ENCODE peak calls at places on chromosomes 1 and 21, in nine cellular contexts. One of them, this sample, is unnamed.

GRCh38 chr21:17343055-17343454 is 169.8 kb upstream of the CXADR start:
- DNase-seq in nephron progenitor cell: peak; percentile 42
- DNase-seq in heart right ventricle: no peak
- DNase-seq in lower lobe of right lung: no peak
- DNase-seq in HFF-Myc: peak; percentile 11
- DNase-seq in fibroblast of lung: peak; percentile 3
- DNase-seq in B cell: no peak
- DNase-seq in fibroblast of mammary gland: peak; percentile 24
- DNase-seq in tibial artery: no peak
- DNase-seq in this sample: peak; percentile 75

GRCh38 chr1:212609701-212610574 is 1.4 kb downstream of the ATF3 start:
- DNase-seq in tibial artery: no peak
- DNase-seq in nephron progenitor cell: no peak
- DNase-seq in heart right ventricle: no peak
- DNase-seq in lower lobe of right lung: no peak
- DNase-seq in fibroblast of lung: peak; percentile 23
- DNase-seq in fibroblast of mammary gland: no peak
- DNase-seq in HFF-Myc: no peak
- DNase-seq in B cell: no peak
- DNase-seq in this sample: no peak

GRCh38 chr1:107609808-107610207 is 355.2 kb downstream of the VAV3 start:
- DNase-seq in fibroblast of mammary gland: no peak
- DNase-seq in tibial artery: no peak
- DNase-seq in HFF-Myc: no peak
- DNase-seq in B cell: no peak
- DNase-seq in nephron progenitor cell: no peak
- DNase-seq in heart right ventricle: no peak
- DNase-seq in fibroblast of lung: peak; percentile 6
- DNase-seq in lower lobe of right lung: no peak
- DNase-seq in this sample: no peak

GRCh38 chr1:6854166-6854565 is 68.9 kb downstream of the CAMTA1 start:
- DNase-seq in heart right ventricle: no peak
- DNase-seq in HFF-Myc: no peak
- DNase-seq in tibial artery: no peak
- DNase-seq in fibroblast of lung: no peak
- DNase-seq in B cell: no peak
- DNase-seq in fibroblast of mammary gland: no peak
- DNase-seq in lower lobe of right lung: no peak
- DNase-seq in nephron progenitor cell: no peak
- DNase-seq in this sample: peak; percentile 79

GRCh38 chr1:153340356-153340755 is 8.3 kb downstream of the PGLYRP4 start:
- DNase-seq in nephron progenitor cell: no peak
- DNase-seq in fibroblast of mammary gland: no peak
- DNase-seq in fibroblast of lung: no peak
- DNase-seq in heart right ventricle: no peak
- DNase-seq in HFF-Myc: no peak
- DNase-seq in B cell: no peak
- DNase-seq in tibial artery: no peak
- DNase-seq in lower lobe of right lung: no peak
- DNase-seq in this sample: no peak

GRCh38 chr1:20290624-20291597 is at the start of gene VWA5B1:
- DNase-seq in HFF-Myc: no peak
- DNase-seq in fibroblast of mammary gland: no peak
- DNase-seq in nephron progenitor cell: peak; percentile 68
- DNase-seq in fibroblast of lung: no peak
- DNase-seq in B cell: no peak
- DNase-seq in tibial artery: no peak
- DNase-seq in heart right ventricle: no peak
- DNase-seq in lower lobe of right lung: no peak
- DNase-seq in this sample: no peak

GRCh38 chr1:101314244-101314643 is 77.4 kb downstream of the S1PR1 start:
- DNase-seq in tibial artery: no peak
- DNase-seq in B cell: peak; percentile 47
- DNase-seq in HFF-Myc: no peak
- DNase-seq in fibroblast of lung: peak; percentile 40
- DNase-seq in fibroblast of mammary gland: peak; percentile 76
- DNase-seq in nephron progenitor cell: no peak
- DNase-seq in heart right ventricle: no peak
- DNase-seq in lower lobe of right lung: no peak
- DNase-seq in this sample: peak; percentile 70

GRCh38 chr1:87783315-87783714 is 454.6 kb downstream of the LMO4 start:
- DNase-seq in nephron progenitor cell: no peak
- DNase-seq in lower lobe of right lung: no peak
- DNase-seq in fibroblast of lung: no peak
- DNase-seq in B cell: no peak
- DNase-seq in HFF-Myc: no peak
- DNase-seq in fibroblast of mammary gland: no peak
- DNase-seq in tibial artery: no peak
- DNase-seq in heart right ventricle: no peak
- DNase-seq in this sample: no peak

GRCh38 chr1:184457500-184457899 is 70.7 kb downstream of the C1orf21 start:
- DNase-seq in nephron progenitor cell: no peak
- DNase-seq in fibroblast of lung: no peak
- DNase-seq in HFF-Myc: no peak
- DNase-seq in fibroblast of mammary gland: no peak
- DNase-seq in lower lobe of right lung: no peak
- DNase-seq in heart right ventricle: no peak
- DNase-seq in B cell: no peak
- DNase-seq in tibial artery: no peak
- DNase-seq in this sample: peak; percentile 6

GRCh38 chr1:149977345-149977744 is 33.2 kb downstream of the OTUD7B start:
- DNase-seq in nephron progenitor cell: no peak
- DNase-seq in tibial artery: no peak
- DNase-seq in heart right ventricle: no peak
- DNase-seq in fibroblast of lung: no peak
- DNase-seq in fibroblast of mammary gland: no peak
- DNase-seq in B cell: no peak
- DNase-seq in lower lobe of right lung: no peak
- DNase-seq in HFF-Myc: no peak
- DNase-seq in this sample: no peak

GRCh38 chr1:110176299-110176956 is 26.1 kb downstream of the SLC6A17 start:
- DNase-seq in B cell: no peak
- DNase-seq in fibroblast of mammary gland: no peak
- DNase-seq in tibial artery: peak; percentile 75
- DNase-seq in fibroblast of lung: no peak
- DNase-seq in HFF-Myc: no peak
- DNase-seq in heart right ventricle: peak; percentile 58
- DNase-seq in lower lobe of right lung: no peak
- DNase-seq in nephron progenitor cell: no peak
- DNase-seq in this sample: peak; percentile 59

GRCh38 chr21:23699402-23699801 is 1907.9 kb downstream of the MRPL39 start:
- DNase-seq in fibroblast of lung: no peak
- DNase-seq in lower lobe of right lung: no peak
- DNase-seq in B cell: no peak
- DNase-seq in heart right ventricle: no peak
- DNase-seq in tibial artery: no peak
- DNase-seq in fibroblast of mammary gland: no peak
- DNase-seq in HFF-Myc: no peak
- DNase-seq in nephron progenitor cell: no peak
- DNase-seq in this sample: no peak

GRCh38 chr21:23695449-23695848 is 1911.8 kb downstream of the MRPL39 start:
- DNase-seq in tibial artery: no peak
- DNase-seq in fibroblast of lung: no peak
- DNase-seq in fibroblast of mammary gland: no peak
- DNase-seq in heart right ventricle: no peak
- DNase-seq in nephron progenitor cell: no peak
- DNase-seq in lower lobe of right lung: no peak
- DNase-seq in HFF-Myc: no peak
- DNase-seq in B cell: no peak
- DNase-seq in this sample: no peak

DNA sequence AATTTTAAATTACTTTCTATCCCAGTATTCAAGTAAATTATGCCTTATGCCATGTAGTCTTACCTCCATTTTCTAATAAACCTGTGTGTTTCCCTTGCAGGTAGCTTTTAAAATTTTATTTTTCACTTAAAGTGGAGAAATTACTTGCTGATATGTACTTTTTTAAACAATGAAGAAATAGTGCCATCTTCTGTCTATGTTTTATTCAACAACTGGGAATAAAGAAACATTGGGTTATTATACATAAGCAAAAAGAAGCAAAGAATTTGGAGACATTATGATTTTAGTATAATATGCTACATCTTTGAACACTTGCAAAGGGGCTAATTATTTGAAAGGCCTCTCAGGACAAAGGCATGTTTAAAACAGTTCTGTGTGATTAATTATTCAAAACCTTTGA is 1912.9 kb downstream of the MRPL39 start:
- DNase-seq in nephron progenitor cell: no peak
- DNase-seq in tibial artery: no peak
- DNase-seq in B cell: no peak
- DNase-seq in fibroblast of lung: no peak
- DNase-seq in heart right ventricle: no peak
- DNase-seq in HFF-Myc: no peak
- DNase-seq in fibroblast of mammary gland: no peak
- DNase-seq in lower lobe of right lung: no peak
- DNase-seq in this sample: peak; percentile 3
- TF ChIP-seq CTCF in nephron progenitor cell: no peak
- TF ChIP-seq CTCF in tibial artery: no peak
- TF ChIP-seq CTCF in B cell: no peak
- TF ChIP-seq CTCF in fibroblast of lung: no peak
- TF ChIP-seq CTCF in heart right ventricle: no peak
- TF ChIP-seq CTCF in HFF-Myc: no peak
- TF ChIP-seq CTCF in fibroblast of mammary gland: no peak
- TF ChIP-seq CTCF in lower lobe of right lung: no peak
- TF ChIP-seq CTCF in this sample: peak; percentile 22

DNA sequence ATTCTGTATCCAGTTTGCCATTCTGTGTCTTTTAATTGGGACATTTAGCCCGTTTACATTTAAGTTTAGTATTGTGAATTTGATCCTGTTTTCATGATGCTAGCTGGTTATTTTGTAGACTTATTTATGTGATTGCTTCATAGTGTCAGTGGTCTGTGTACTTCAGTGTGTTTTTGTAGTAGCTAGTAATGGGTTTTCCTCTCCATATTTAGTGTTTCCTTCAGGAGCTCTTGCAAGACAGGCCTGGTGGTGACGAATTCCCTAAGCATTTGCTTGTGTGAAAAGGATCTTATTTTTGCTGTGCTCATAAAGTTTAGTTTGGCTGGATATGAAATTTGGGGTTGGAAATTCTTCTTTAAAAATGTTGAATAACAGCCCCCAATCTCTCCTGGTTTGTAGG is 69.2 kb upstream of the PDC start:
- DNase-seq in heart right ventricle: no peak
- DNase-seq in fibroblast of lung: peak; percentile 50
- DNase-seq in nephron progenitor cell: no peak
- DNase-seq in tibial artery: no peak
- DNase-seq in fibroblast of mammary gland: peak; percentile 23
- DNase-seq in HFF-Myc: no peak
- DNase-seq in lower lobe of right lung: no peak
- DNase-seq in B cell: no peak
- DNase-seq in this sample: no peak
- TF ChIP-seq CTCF in heart right ventricle: no peak
- TF ChIP-seq CTCF in fibroblast of lung: no peak
- TF ChIP-seq CTCF in nephron progenitor cell: no peak
- TF ChIP-seq CTCF in tibial artery: no peak
- TF ChIP-seq CTCF in fibroblast of mammary gland: no peak
- TF ChIP-seq CTCF in HFF-Myc: no peak
- TF ChIP-seq CTCF in lower lobe of right lung: no peak
- TF ChIP-seq CTCF in B cell: no peak
- TF ChIP-seq CTCF in this sample: no peak

DNA sequence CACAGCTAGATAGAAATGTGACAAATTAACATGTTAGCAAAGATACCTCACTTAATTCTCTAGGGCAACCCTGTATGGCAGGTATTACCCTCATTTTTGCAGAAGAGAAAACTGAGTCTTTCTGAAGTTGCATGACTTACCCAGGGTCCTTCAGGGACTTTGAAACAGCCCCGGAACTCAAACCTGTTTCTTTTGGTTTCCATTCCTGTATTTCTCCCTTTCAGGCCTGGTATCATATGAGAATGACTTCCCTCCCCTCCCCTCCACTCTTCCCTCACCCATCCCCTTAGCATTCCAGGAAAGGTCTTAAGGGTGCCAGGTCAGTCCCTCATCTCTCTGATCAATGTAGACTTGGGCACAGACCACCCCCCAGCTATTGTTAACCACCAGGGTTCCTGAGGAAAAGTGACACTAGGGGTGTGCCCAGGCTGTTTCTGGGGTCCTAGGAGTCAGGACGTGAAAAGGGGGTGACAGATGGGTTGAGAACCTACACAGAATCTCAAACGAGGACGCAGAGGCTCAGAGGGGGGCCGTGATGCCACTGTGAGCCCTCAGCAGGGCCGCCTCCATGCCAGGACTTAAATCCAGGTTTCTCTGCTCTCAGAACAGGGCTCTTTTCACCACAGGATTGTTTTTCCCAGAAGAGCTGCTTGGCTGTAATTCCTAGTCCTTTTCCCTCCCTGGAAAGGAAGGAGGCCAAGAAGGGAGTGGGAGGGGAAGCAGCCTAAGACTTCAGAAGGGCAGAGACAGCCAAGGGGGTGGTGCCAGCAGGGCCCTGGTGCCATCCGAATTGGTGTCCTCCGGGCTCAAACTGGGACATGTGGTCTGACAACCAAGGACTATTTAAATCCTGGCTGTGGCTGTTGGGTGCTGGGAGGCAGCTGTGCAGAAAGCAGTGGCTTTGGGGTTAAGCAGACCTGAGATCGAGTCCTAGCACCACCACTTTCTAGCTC is 2.1 kb upstream of the WASF2 start:
- DNase-seq in fibroblast of lung: peak; percentile 40
- DNase-seq in nephron progenitor cell: no peak
- DNase-seq in lower lobe of right lung: peak; percentile 45
- DNase-seq in B cell: peak; percentile 44
- DNase-seq in heart right ventricle: peak; percentile 70
- DNase-seq in fibroblast of mammary gland: no peak
- DNase-seq in HFF-Myc: no peak
- DNase-seq in tibial artery: peak; percentile 87
- DNase-seq in this sample: no peak
- TF ChIP-seq CTCF in fibroblast of lung: no peak
- TF ChIP-seq CTCF in nephron progenitor cell: no peak
- TF ChIP-seq CTCF in lower lobe of right lung: no peak
- TF ChIP-seq CTCF in B cell: no peak
- TF ChIP-seq CTCF in heart right ventricle: no peak
- TF ChIP-seq CTCF in fibroblast of mammary gland: no peak
- TF ChIP-seq CTCF in HFF-Myc: no peak
- TF ChIP-seq CTCF in tibial artery: no peak
- TF ChIP-seq CTCF in this sample: no peak

GRCh38 chr1:236155399-236155767 is 13.0 kb downstream of the GPR137B start:
- DNase-seq in fibroblast of lung: no peak
- DNase-seq in tibial artery: no peak
- DNase-seq in fibroblast of mammary gland: no peak
- DNase-seq in nephron progenitor cell: no peak
- DNase-seq in HFF-Myc: no peak
- DNase-seq in heart right ventricle: no peak
- DNase-seq in B cell: no peak
- DNase-seq in lower lobe of right lung: no peak
- DNase-seq in this sample: no peak
- TF ChIP-seq CTCF in fibroblast of lung: no peak
- TF ChIP-seq CTCF in tibial artery: no peak
- TF ChIP-seq CTCF in fibroblast of mammary gland: no peak
- TF ChIP-seq CTCF in nephron progenitor cell: no peak
- TF ChIP-seq CTCF in HFF-Myc: no peak
- TF ChIP-seq CTCF in heart right ventricle: no peak
- TF ChIP-seq CTCF in B cell: no peak
- TF ChIP-seq CTCF in lower lobe of right lung: no peak
- TF ChIP-seq CTCF in this sample: no peak

DNA sequence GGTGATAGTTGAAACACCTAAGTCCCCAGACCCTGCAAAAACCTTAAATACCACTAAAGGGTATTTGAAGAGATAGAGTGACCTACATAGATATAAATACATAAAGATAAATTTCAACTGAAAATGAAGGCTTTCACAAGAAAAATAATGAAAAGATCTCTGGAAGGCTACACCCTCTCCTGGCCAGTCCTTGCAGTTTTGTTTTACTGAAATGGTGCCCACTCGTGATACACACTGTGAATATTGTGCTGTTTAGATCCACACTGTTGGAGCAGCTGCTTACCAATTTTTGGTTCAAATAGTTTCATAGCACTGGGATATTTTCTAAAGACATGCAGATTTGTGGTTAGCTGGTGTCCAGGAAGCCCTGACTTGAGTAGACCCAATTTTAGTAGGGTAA is 31.5 kb upstream of the RNF187 start:
- DNase-seq in heart right ventricle: no peak
- DNase-seq in fibroblast of mammary gland: peak; percentile 28
- DNase-seq in tibial artery: no peak
- DNase-seq in lower lobe of right lung: no peak
- DNase-seq in HFF-Myc: no peak
- DNase-seq in fibroblast of lung: no peak
- DNase-seq in nephron progenitor cell: no peak
- DNase-seq in B cell: no peak
- DNase-seq in this sample: peak; percentile 23
- TF ChIP-seq CTCF in heart right ventricle: no peak
- TF ChIP-seq CTCF in fibroblast of mammary gland: peak; percentile 22
- TF ChIP-seq CTCF in tibial artery: no peak
- TF ChIP-seq CTCF in lower lobe of right lung: no peak
- TF ChIP-seq CTCF in HFF-Myc: peak; percentile 17
- TF ChIP-seq CTCF in fibroblast of lung: peak; percentile 52
- TF ChIP-seq CTCF in nephron progenitor cell: no peak
- TF ChIP-seq CTCF in B cell: no peak
- TF ChIP-seq CTCF in this sample: peak; percentile 57

This sample was measured in MCF 10A.